ENCODE peak calls at places on chromosome 1, in seven cellular contexts. Z, R, M, T, Q, F and K are unnamed samples.
A peak's percentile ranks its signal among the peaks of the same experiment; 100 is the strongest.

GRCh38 chr1:242405947-242406346 is 118.5 kb downstream of the PLD5 start:
- DNase-seq in T (no peak), R (no peak), F (no peak), M (no peak), Q (no peak), Z (no peak), K (no peak)

GRCh38 chr1:93061895-93062792 is 16.9 kb upstream of the MTF2 start:
- DNase-seq in Z (no peak), F (no peak), R (no peak), M (peak; percentile 15), Q (peak; percentile 25), T (peak; percentile 56), K (no peak)

GRCh38 chr1:31483012-31483946 is 70.3 kb downstream of the SERINC2 start:
- DNase-seq in T (no peak), Q (peak; percentile 53), M (no peak), F (peak; percentile 95), Z (peak; percentile 59), R (peak; percentile 85), K (no peak)

GRCh38 chr1:153977250-153978240 is at the start of gene JTB:
- DNase-seq in R (no peak), F (no peak), M (peak; percentile 82), T (peak; percentile 89), Q (peak; percentile 68), Z (peak; percentile 94), K (peak; percentile 85)

GRCh38 chr1:27572679-27573426 is 31.1 kb downstream of the AHDC1 start:
- DNase-seq in Q (no peak), M (no peak), Z (no peak), T (no peak), F (no peak), R (no peak), K (no peak)

GRCh38 chr1:171841931-171842723 is 829 bp downstream of the DNM3 start:
- DNase-seq in F (no peak), M (no peak), Z (no peak), Q (no peak), T (peak; percentile 48), R (no peak), K (peak; percentile 41)

GRCh38 chr1:236576004-236576403 is 28.3 kb downstream of the HEATR1 start:
- DNase-seq in Q (no peak), R (no peak), M (no peak), Z (no peak), F (peak; percentile 25), T (no peak), K (no peak)

GRCh38 chr1:202288177-202288576 is 53.6 kb downstream of the UBE2T start:
- DNase-seq in M (no peak), R (no peak), Q (no peak), T (no peak), F (no peak), Z (no peak), K (no peak)

GRCh38 chr1:85019989-85020388 is 23.1 kb upstream of the MCOLN2 start:
- DNase-seq in T (no peak), F (peak; percentile 78), Z (no peak), Q (no peak), R (no peak), M (no peak), K (no peak)

GRCh38 chr1:218164930-218165686 is 120.0 kb upstream of the RRP15 start:
- DNase-seq in Z (no peak), T (peak; percentile 50), M (no peak), F (no peak), R (no peak), Q (no peak), K (no peak)

GRCh38 chr1:3319874-3320245 is 134.6 kb upstream of the ARHGEF16 start:
- DNase-seq in R (no peak), T (peak; percentile 78), M (no peak), Q (peak; percentile 47), Z (no peak), F (no peak), K (no peak)

GRCh38 chr1:221611930-221612777 is 129.7 kb downstream of the DUSP10 start:
- DNase-seq in T (peak; percentile 59), R (peak; percentile 73), Z (peak; percentile 70), Q (peak; percentile 69), M (no peak), F (peak; percentile 58), K (peak; percentile 34)

GRCh38 chr1:109116286-109116685 is 2.4 kb downstream of the ELAPOR1 start:
- DNase-seq in T (no peak), Z (no peak), R (no peak), F (no peak), Q (no peak), M (no peak), K (no peak)

GRCh38 chr1:19367584-19368041 is 55.5 kb downstream of the SLC66A1 start:
- DNase-seq in Z (no peak), F (no peak), R (no peak), M (no peak), T (no peak), Q (no peak), K (no peak)

GRCh38 chr1:61655453-61655852 is 69.5 kb downstream of the TM2D1 start:
- DNase-seq in R (no peak), F (no peak), Q (no peak), M (no peak), T (no peak), Z (no peak), K (no peak)

GRCh38 chr1:42940851-42941639 is 17.6 kb downstream of the SLC2A1 start:
- DNase-seq in T (no peak), Q (peak; percentile 97), F (peak; percentile 94), R (peak; percentile 85), M (no peak), Z (peak; percentile 90), K (no peak)

GRCh38 chr1:202160377-202160940 is at the start of gene PTPN7:
- DNase-seq in M (peak; percentile 87), F (no peak), Z (peak; percentile 66), Q (no peak), R (no peak), T (no peak), K (no peak)

GRCh38 chr1:31879981-31880608 is 58.1 kb downstream of the PTP4A2 start:
- DNase-seq in Q (no peak), M (no peak), F (no peak), Z (no peak), R (no peak), T (no peak), K (no peak)

GRCh38 chr1:182556279-182556678 is 32.8 kb downstream of the RNASEL start:
- DNase-seq in M (no peak), Z (no peak), F (no peak), Q (no peak), T (no peak), R (no peak), K (no peak)

GRCh38 chr1:167128261-167129227 is 34.7 kb downstream of the STYXL2 start:
- DNase-seq in F (no peak), R (no peak), M (no peak), Q (no peak), Z (no peak), T (no peak), K (no peak)

GRCh38 chr1:215292906-215293305 is 210.4 kb downstream of the KCNK2 start:
- DNase-seq in Z (no peak), R (no peak), F (no peak), Q (no peak), T (no peak), M (no peak), K (no peak)

GRCh38 chr1:155892801-155893200 is 18.3 kb downstream of the RIT1 start:
- DNase-seq in Q (peak; percentile 31), M (no peak), Z (no peak), T (no peak), F (no peak), R (peak; percentile 59), K (no peak)

GRCh38 chr1:209988706-209989105 is 50.7 kb downstream of the SYT14 start:
- DNase-seq in F (no peak), M (no peak), Q (peak; percentile 5), R (no peak), T (no peak), Z (no peak), K (no peak)

GRCh38 chr1:14887044-14887443 is 266.5 kb upstream of the TMEM51 start:
- DNase-seq in Q (no peak), M (no peak), T (no peak), R (no peak), F (no peak), Z (no peak), K (no peak)

GRCh38 chr1:22518379-22518778 is 44.9 kb upstream of the EPHA8 start:
- DNase-seq in F (no peak), T (no peak), M (no peak), Z (no peak), Q (no peak), R (no peak), K (no peak)

GRCh38 chr1:172993640-172994039 is 57.1 kb downstream of the TNFSF18 start:
- DNase-seq in Q (no peak), R (peak; percentile 27), M (no peak), F (peak; percentile 85), Z (no peak), T (no peak), K (no peak)

GRCh38 chr1:56821462-56821797 is 2.2 kb upstream of the FYB2 start:
- DNase-seq in F (no peak), T (no peak), Z (no peak), M (no peak), Q (no peak), R (no peak), K (no peak)

GRCh38 chr1:210407887-210408252 is 79.2 kb downstream of the HHAT start:
- DNase-seq in Q (no peak), M (no peak), T (no peak), R (no peak), Z (no peak), F (no peak), K (no peak)

GRCh38 chr1:167999930-168000329 is 63.1 kb upstream of the MPC2 start:
- DNase-seq in Z (no peak), M (no peak), F (no peak), R (no peak), T (no peak), Q (no peak), K (no peak)

GRCh38 chr1:214548988-214549387 is 2.4 kb downstream of the PTPN14 start:
- DNase-seq in M (no peak), Q (peak; percentile 28), F (no peak), Z (no peak), R (no peak), T (no peak), K (peak; percentile 12)

GRCh38 chr1:41917835-41918449 is 780 bp downstream of the HIVEP3 start:
- DNase-seq in R (no peak), Q (peak; percentile 55), T (peak; percentile 52), M (no peak), Z (no peak), F (no peak), K (peak; percentile 49)

GRCh38 chr1:162388615-162389014 is 7.1 kb downstream of the C1orf226 start:
- DNase-seq in R (no peak), Z (no peak), M (no peak), T (no peak), F (no peak), Q (no peak), K (no peak)

GRCh38 chr1:6124341-6124740 is 55.8 kb downstream of the CHD5 start:
- DNase-seq in R (no peak), T (no peak), Z (peak; percentile 42), F (no peak), M (no peak), Q (no peak), K (no peak)

GRCh38 chr1:98104285-98104684 is 183.5 kb upstream of the DPYD start:
- DNase-seq in R (peak; percentile 61), Z (no peak), T (no peak), F (peak; percentile 86), M (no peak), Q (no peak), K (no peak)

GRCh38 chr1:94299627-94300552 is 62.5 kb upstream of the ARHGAP29 start:
- DNase-seq in R (no peak), Q (peak; percentile 71), T (no peak), F (no peak), M (no peak), Z (no peak), K (no peak)

GRCh38 chr1:92992066-92992465 is 30.8 kb upstream of the DIPK1A start:
- DNase-seq in T (no peak), Z (no peak), Q (no peak), M (no peak), F (peak; percentile 21), R (no peak), K (no peak)